ENCODE peak calls at places on chromosomes 3 and 15, in four cellular contexts. Q is SJSA1; C is CD4-positive, CD25-positive, alpha-beta regulatory T cell; G is heart left ventricle. L is an unnamed sample.
A peak's percentile ranks its signal among the peaks of the same experiment; 100 is the strongest.

GRCh38 chr3:67083277-67083676 is 85.2 kb downstream of the KBTBD8 start:
- DNase-seq in G (no peak), Q (no peak), C (peak; percentile 59), L (peak; percentile 76)

GRCh38 chr3:19885468-19885867 is 48.5 kb downstream of the EFHB start:
- DNase-seq in G (no peak), Q (peak; percentile 35), C (peak; percentile 23), L (no peak)

GRCh38 chr3:139259398-139259797 is 84.4 kb upstream of the MRPS22 start:
- DNase-seq in C (no peak), G (no peak), Q (no peak), L (no peak)

GRCh38 chr3:62940763-62941632 is 65.8 kb upstream of the CADPS start:
- DNase-seq in Q (peak; percentile 10), C (no peak), G (no peak), L (no peak)

GRCh38 chr3:135497979-135498378 is 467.5 kb upstream of the PPP2R3A start:
- DNase-seq in C (no peak), G (no peak), Q (no peak), L (peak; percentile 11)

GRCh38 chr15:66220587-66220986 is 33.0 kb downstream of the MEGF11 start:
- DNase-seq in Q (no peak), C (no peak), G (no peak), L (no peak)

GRCh38 chr3:183210341-183210740 is 42.7 kb upstream of the B3GNT5 start:
- DNase-seq in G (no peak), C (no peak), Q (no peak), L (no peak)

GRCh38 chr3:193269343-193269742 is 28.3 kb downstream of the PLAAT1 start:
- DNase-seq in Q (no peak), C (no peak), G (no peak), L (no peak)

GRCh38 chr3:175149675-175150074 is 290.5 kb downstream of the NAALADL2 start:
- DNase-seq in G (no peak), Q (no peak), C (no peak), L (no peak)

GRCh38 chr3:48661501-48662139 is 1.1 kb downstream of the CELSR3 start:
- DNase-seq in G (peak; percentile 63), Q (peak; percentile 44), C (peak; percentile 75), L (peak; percentile 64)

GRCh38 chr3:121660356-121661171 is at the start of gene HCLS1:
- DNase-seq in Q (no peak), C (peak; percentile 84), G (peak; percentile 61), L (peak; percentile 78)

GRCh38 chr3:194035406-194036138 is 100.4 kb upstream of the HES1 start:
- DNase-seq in Q (no peak), C (no peak), G (no peak), L (no peak)

GRCh38 chr3:43248956-43249355 is 37.4 kb upstream of the SNRK start:
- DNase-seq in G (no peak), C (no peak), Q (no peak), L (no peak)

DNA sequence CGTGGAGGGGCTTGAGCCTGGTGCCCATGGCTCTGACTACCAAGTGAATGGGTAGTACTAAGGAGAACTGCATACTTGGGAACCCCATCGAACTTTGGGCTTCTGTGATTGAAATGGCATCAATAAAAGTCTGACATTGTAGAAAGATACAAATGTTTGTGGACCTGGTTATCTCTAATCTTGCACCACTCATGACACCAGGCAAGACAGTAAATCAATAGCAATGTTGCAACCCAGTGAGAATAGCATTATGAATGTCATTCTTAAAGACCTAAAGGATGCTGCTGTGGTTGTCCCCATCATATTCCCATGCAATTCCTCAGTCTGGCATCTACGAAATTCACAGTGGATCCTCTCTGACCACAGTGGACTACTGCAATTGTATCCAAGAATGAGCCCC is 233.6 kb upstream of the LYSMD4 start:
- DNase-seq in C (no peak), Q (no peak), G (no peak), L (no peak)
- H3K9me3 ChIP-seq in C (no peaks in the 10 kb centered on the region), Q (no peaks in the 10 kb centered on the region), G (no peaks in the 10 kb centered on the region), L (no peaks in the 10 kb centered on the region)

DNA sequence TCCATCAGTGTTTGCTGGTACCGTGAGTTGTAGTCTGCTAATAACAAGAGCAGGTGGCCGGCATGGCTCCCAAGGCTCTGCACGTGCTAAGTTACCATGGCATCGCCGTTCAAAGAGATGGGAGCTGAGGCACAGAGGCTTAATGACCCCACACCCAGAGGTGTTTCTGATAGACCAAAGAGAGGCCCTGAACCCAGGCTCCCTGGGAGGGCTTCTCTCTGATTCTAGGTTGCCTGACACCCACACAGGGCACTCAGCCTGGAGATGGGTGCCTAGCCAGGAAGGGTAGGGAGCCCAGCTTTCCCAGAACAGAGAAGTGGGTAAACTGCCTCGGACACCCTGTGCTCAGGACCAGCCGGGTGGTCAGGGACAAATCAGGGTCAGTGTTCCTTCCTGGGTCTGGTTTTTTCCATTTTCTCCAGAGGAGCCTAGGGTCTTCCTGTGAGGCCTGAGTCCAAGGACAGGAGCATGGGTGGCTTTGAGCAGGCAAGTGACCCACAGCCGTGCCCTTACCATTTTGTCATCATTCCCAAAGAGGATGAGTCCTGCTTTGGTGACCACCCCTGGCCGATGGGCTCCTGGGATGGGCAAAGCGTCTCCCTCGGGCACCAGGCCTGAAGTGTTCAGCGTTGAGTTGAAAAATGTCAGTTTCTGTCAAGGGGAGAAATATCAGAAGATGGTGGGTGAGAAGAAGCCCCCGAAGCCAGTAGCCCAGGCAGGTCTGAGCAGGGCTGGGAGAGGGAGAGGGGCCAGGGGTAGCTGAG is 27.3 kb downstream of the ALDH1L1 start:
- DNase-seq in C (no peak), Q (no peak), G (no peak), L (no peak)
- H3K4me1 ChIP-seq in C (no peaks in the 10 kb centered on the region), Q (no peaks in the 10 kb centered on the region), G (no peaks in the 10 kb centered on the region), L (no peaks in the 10 kb centered on the region)

DNA sequence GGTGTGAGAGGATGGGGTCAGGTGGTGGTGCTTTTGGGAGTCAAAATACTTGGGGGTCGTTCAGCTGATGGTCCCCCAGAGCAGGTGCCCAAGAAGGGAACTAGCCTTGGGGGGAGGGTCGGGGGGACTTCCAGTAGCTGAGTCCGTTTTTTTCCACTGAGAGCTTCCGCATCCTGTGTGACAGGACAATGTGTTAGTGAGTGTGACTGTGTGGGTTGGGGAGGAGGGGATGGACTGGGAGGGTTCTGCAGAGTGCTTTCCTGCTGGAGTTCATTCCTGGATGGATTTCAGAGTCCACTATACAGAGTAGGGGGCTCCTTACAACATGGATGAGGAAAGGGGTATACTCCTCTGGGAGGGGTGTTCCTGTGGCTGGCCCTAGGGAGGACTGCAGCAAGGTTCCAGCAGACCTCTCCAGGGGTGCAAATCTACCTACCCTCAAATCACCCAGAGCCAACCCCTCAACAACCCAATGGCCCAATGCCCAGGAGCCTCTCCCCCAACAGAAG is 601 bp upstream of the HYAL2 start:
- DNase-seq in G (peak; percentile 78), C (no peak), Q (no peak), L (no peak)
- H3K4me3 ChIP-seq in G (peak overlapping the region; percentile 88), C (no peak overlapping the region), Q (no peak overlapping the region), L (no peak overlapping the region)

GRCh38 chr15:27842526-27842925 is 256.6 kb downstream of the OCA2 start:
- DNase-seq in Q (no peak), G (no peak), C (no peak), L (no peak)

GRCh38 chr15:27845535-27846369 is 253.4 kb downstream of the OCA2 start:
- DNase-seq in Q (no peak), C (no peak), G (no peak), L (no peak)

GRCh38 chr15:27846722-27847420 is 252.2 kb downstream of the OCA2 start:
- DNase-seq in G (no peak), C (no peak), Q (no peak), L (no peak)

GRCh38 chr15:27843146-27843545 is 256.0 kb downstream of the OCA2 start:
- DNase-seq in Q (no peak), G (no peak), C (no peak), L (no peak)

DNA sequence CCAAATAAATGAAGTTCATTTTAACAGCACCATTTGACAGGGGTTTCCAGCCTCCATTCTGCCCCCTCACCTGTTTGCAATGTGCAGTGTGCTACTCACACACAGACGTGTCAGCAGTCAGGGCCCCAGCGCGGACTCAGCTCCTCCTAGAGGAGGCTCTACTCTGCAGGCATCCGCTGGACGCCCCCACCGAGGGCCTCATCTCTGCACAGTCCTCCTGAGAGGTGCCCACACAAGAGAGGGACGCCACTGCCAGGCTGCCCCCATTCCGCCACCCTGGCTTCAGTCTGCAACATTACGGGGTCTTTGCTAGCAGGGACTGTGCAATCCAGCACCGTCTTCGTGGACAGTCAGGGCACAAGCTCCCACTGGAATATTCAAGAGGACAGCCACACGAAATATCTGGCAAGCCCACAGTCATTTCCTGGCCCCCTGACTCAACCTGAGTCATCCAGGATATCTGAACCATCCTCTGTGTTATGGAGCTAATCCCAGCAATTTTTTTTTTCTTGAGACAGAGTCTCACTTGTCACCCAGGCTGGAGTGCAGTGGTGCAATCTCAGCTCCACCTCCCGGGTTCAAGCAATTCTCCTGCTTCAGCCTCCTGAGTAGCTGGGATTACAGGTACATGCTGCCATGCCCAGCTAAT is 255.0 kb downstream of the OCA2 start:
- DNase-seq in G (no peak), C (no peak), Q (peak; percentile 19), L (no peak)
- H3K9me3 ChIP-seq in G (no peaks in the 10 kb centered on the region), C (no peaks in the 10 kb centered on the region), Q (peaks cover 2% of the 10 kb centered on the region), L (no peaks in the 10 kb centered on the region)

DNA sequence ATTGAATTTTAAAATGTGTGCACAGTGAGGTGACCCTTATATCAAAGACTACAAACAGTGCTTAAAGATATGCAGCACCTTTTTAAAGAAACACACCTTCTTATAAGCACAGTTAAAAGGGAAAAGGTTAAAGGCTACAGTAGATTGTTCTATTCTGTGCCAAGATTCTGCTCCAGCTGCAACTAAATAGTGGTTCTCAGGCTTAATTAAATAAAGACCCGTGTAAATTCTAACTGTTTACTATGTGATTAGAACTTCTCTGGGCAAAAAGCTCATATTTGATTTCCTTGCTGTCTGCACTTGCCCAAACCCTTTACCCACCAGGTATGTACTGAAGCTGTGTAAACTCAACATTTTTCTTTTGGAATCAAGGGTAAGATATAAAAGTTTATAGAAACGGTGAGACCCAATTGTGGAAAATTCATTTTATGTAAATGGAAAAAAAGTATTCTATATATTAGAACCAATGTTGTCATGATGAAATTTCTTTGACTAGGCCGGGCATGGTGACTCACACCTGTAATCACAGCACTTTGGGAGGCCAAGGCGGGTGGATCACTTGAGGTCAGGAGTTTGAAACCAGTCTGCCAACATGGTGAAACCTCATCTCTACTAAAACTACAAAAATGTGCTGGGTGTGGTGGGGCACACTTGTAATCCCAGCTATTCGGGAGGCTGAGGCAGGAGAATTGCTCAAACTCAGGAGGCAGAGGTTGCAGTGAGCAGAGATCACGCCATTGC is 230.7 kb downstream of the MECOM start:
- DNase-seq in C (no peak), Q (no peak), G (no peak), L (no peak)
- H3K4me1 ChIP-seq in C (no peaks in the 10 kb centered on the region), Q (no peaks in the 10 kb centered on the region), G (peaks cover 9% of the 10 kb centered on the region), L (no peaks in the 10 kb centered on the region)

GRCh38 chr3:142065932-142066331 is 83.4 kb downstream of the TFDP2 start:
- DNase-seq in Q (no peak), C (no peak), G (no peak), L (no peak)
- H3K4me3 ChIP-seq in Q (no peak overlapping the region), C (no peak overlapping the region), G (no peak overlapping the region), L (no peak overlapping the region)

L was measured in DND-41.